ENCODE peak calls at places on chromosome 14, in eight cellular contexts. R is A549, W is endothelial cell of umbilical vein, L is K562, Z is HepG2, U is HCT116, C is GM12878, T is NB4. I is an unnamed sample.
A peak's percentile ranks its signal among the peaks of the same experiment; 100 is the strongest.

GRCh38 chr14:90522585-90523191 is 125.9 kb downstream of the CALM1 start:
- DNase-seq in U (no peak), W (no peak), C (no peak), R (no peak), T (peak; percentile 50), Z (no peak), L (no peak), I (no peak)

GRCh38 chr14:72738181-72738611 is 155.7 kb downstream of the DPF3 start:
- DNase-seq in R (no peak), W (no peak), Z (no peak), L (no peak), U (no peak), T (no peak), C (no peak), I (no peak)

GRCh38 chr14:33948143-33948962 is 2.5 kb downstream of the EGLN3 start:
- DNase-seq in W (no peak), U (no peak), C (no peak), T (no peak), L (no peak), Z (no peak), R (no peak), I (no peak)

GRCh38 chr14:38210168-38210567 is 2.5 kb downstream of the SSTR1 start:
- DNase-seq in U (no peak), T (no peak), Z (no peak), R (no peak), L (no peak), W (peak; percentile 70), C (no peak), I (no peak)

GRCh38 chr14:89425931-89426330 is 8.9 kb upstream of the FOXN3 start:
- DNase-seq in U (peak; percentile 48), L (no peak), W (peak; percentile 55), R (no peak), T (peak; percentile 49), Z (peak; percentile 41), C (peak; percentile 85), I (no peak)

GRCh38 chr14:90382491-90383125 is 14.2 kb upstream of the CALM1 start:
- DNase-seq in U (peak; percentile 42), C (no peak), Z (peak; percentile 52), L (no peak), T (peak; percentile 66), W (peak; percentile 90), R (peak; percentile 41), I (peak; percentile 49)

GRCh38 chr14:105889666-105890473 is 363.5 kb downstream of the TMEM121 start:
- DNase-seq in L (peak; percentile 2), C (no peak), T (peak; percentile 86), W (no peak), U (no peak), R (no peak), Z (no peak), I (peak; percentile 5)

GRCh38 chr14:102610968-102611811 is 18.7 kb downstream of the RCOR1 start:
- DNase-seq in R (no peak), U (no peak), Z (no peak), T (no peak), C (peak; percentile 48), W (no peak), L (no peak), I (no peak)

GRCh38 chr14:88129306-88130056 is 124.5 kb downstream of the GPR65 start:
- DNase-seq in L (no peak), R (no peak), W (peak; percentile 11), Z (no peak), C (no peak), U (no peak), T (peak; percentile 77), I (no peak)

GRCh38 chr14:102362084-102362483 is 606 bp downstream of the CINP start:
- DNase-seq in Z (no peak), U (no peak), L (no peak), W (no peak), C (peak; percentile 57), R (peak; percentile 22), T (peak; percentile 33), I (no peak)

GRCh38 chr14:100610511-100611217 is 23.4 kb upstream of the BEGAIN start:
- DNase-seq in L (no peak), U (no peak), W (no peak), T (no peak), Z (no peak), R (peak; percentile 52), C (no peak), I (no peak)

GRCh38 chr14:51006781-51007211 is 62.5 kb upstream of the PYGL start:
- DNase-seq in W (no peak), U (no peak), T (peak; percentile 91), L (no peak), R (peak; percentile 21), Z (no peak), C (no peak), I (no peak)

GRCh38 chr14:53304726-53305381 is 151.7 kb upstream of the DDHD1 start:
- DNase-seq in W (no peak), C (no peak), Z (no peak), L (no peak), T (no peak), U (no peak), R (no peak), I (no peak)

GRCh38 chr14:103728721-103729120 is 13.1 kb downstream of the ZFYVE21 start:
- DNase-seq in L (no peak), R (no peak), Z (no peak), W (no peak), C (no peak), U (no peak), T (no peak), I (no peak)

GRCh38 chr14:55274760-55275159 is 3.5 kb downstream of the FBXO34 start:
- DNase-seq in R (no peak), L (no peak), W (no peak), U (no peak), C (no peak), T (no peak), Z (no peak), I (no peak)

GRCh38 chr14:33847066-33847465 is 103.8 kb downstream of the EGLN3 start:
- DNase-seq in R (no peak), L (no peak), C (no peak), Z (no peak), U (no peak), W (no peak), T (no peak), I (no peak)

GRCh38 chr14:51564986-51565604 is 86.6 kb upstream of the FRMD6 start:
- DNase-seq in U (no peak), W (no peak), R (no peak), Z (no peak), L (no peak), C (no peak), T (no peak), I (no peak)

GRCh38 chr14:20383636-20384035 is 29.7 kb downstream of the TEP1 start:
- DNase-seq in C (no peak), T (no peak), R (no peak), L (no peak), W (no peak), Z (no peak), U (no peak), I (no peak)

GRCh38 chr14:72582582-72582981 is 311.3 kb downstream of the DPF3 start:
- DNase-seq in C (no peak), W (no peak), U (no peak), L (no peak), R (no peak), Z (no peak), T (no peak), I (no peak)

GRCh38 chr14:23141706-23142467 is 22.8 kb upstream of the CEBPE start:
- DNase-seq in U (no peak), T (no peak), L (no peak), R (peak; percentile 34), C (no peak), W (no peak), Z (no peak), I (no peak)

GRCh38 chr14:35196571-35196970 is 74.2 kb downstream of the PRORP start:
- DNase-seq in Z (no peak), W (peak; percentile 6), C (no peak), U (no peak), R (no peak), L (no peak), T (no peak), I (no peak)

GRCh38 chr14:86527312-86527711 is 997.4 kb downstream of the FLRT2 start:
- DNase-seq in Z (no peak), R (no peak), U (no peak), T (no peak), C (no peak), L (no peak), W (no peak), I (no peak)

GRCh38 chr14:92615451-92615850 is 101.9 kb downstream of the RIN3 start:
- DNase-seq in R (no peak), L (no peak), T (peak; percentile 14), W (no peak), U (no peak), Z (no peak), C (peak; percentile 66), I (no peak)

GRCh38 chr14:75433631-75434556 is 6.1 kb downstream of the JDP2 start:
- DNase-seq in Z (no peak), U (no peak), W (no peak), L (no peak), C (no peak), R (no peak), T (no peak), I (no peak)

GRCh38 chr14:71415404-71415690 is 508.1 kb downstream of the PCNX1 start:
- DNase-seq in Z (no peak), T (no peak), C (no peak), U (no peak), L (no peak), W (no peak), R (no peak), I (no peak)

GRCh38 chr14:36973806-36974442 is 198.5 kb downstream of the SLC25A21 start:
- DNase-seq in L (no peak), Z (no peak), W (peak; percentile 56), C (no peak), R (no peak), U (no peak), T (no peak), I (no peak)

GRCh38 chr14:24735984-24736630 is 102.1 kb upstream of the GZMB start:
- DNase-seq in C (no peak), T (no peak), L (no peak), Z (no peak), R (no peak), U (no peak), W (no peak), I (no peak)

GRCh38 chr14:24734917-24735500 is 101.0 kb upstream of the GZMB start:
- DNase-seq in R (peak; percentile 7), C (no peak), T (peak; percentile 72), L (peak; percentile 34), W (peak; percentile 54), Z (peak; percentile 86), U (peak; percentile 39), I (peak; percentile 17)
- TF ChIP-seq MAX in R (no peak), C (no peak), T (no peak), L (no peak), W (no peak), Z (no peak), U (no peak), I (no peak)

GRCh38 chr14:85416771-85417170 is 113.2 kb upstream of the FLRT2 start:
- DNase-seq in T (peak; percentile 38), U (no peak), C (no peak), W (peak; percentile 84), Z (no peak), L (no peak), R (peak; percentile 15), I (no peak)
- TF ChIP-seq MAX in T (no peak), U (no peak), C (no peak), W (no peak), Z (no peak), L (no peak), R (peak; percentile 69), I (no peak)

GRCh38 chr14:65042731-65043372 is 56.2 kb downstream of the FNTB start:
- DNase-seq in L (peak; percentile 58), T (peak; percentile 95), U (no peak), Z (no peak), R (no peak), C (peak; percentile 8), W (no peak), I (no peak)
- TF ChIP-seq MAX in L (no peak), T (no peak), U (no peak), Z (no peak), R (no peak), C (no peak), W (no peak), I (no peak)

GRCh38 chr14:74299061-74299545 is 3.6 kb downstream of the ABCD4 start:
- DNase-seq in W (peak; percentile 73), U (peak; percentile 22), C (no peak), L (no peak), T (no peak), R (no peak), Z (no peak), I (no peak)
- TF ChIP-seq MAX in W (peak; percentile 73), U (peak; percentile 59), C (no peak), L (no peak), T (no peak), R (no peak), Z (no peak), I (no peak)

I was measured in WTC11.